ENCODE peak calls at places on chromosome 10, in five cellular contexts. V is H1, G is HepG2, M is NT2/D1, R is GM12878. Y is an unnamed sample.

GRCh38 chr10:131137223-131137622 is 174.3 kb downstream of the TCERG1L start:
- DNase-seq in R (no peak), M (no peak), G (no peak), V (no peak), Y (no peak)

GRCh38 chr10:47164126-47164799 is 135.7 kb upstream of the GDF10 start:
- DNase-seq in M (no peak), R (no peak), V (no peak), G (no peak), Y (no peak)

GRCh38 chr10:69567920-69568319 is 5.3 kb downstream of the NEUROG3 start:
- DNase-seq in M (no peak), G (peak; percentile 6), R (no peak), V (no peak), Y (peak; percentile 50)

GRCh38 chr10:110679633-110680472 is 35.7 kb downstream of the RBM20 start:
- DNase-seq in G (no peak), M (no peak), R (no peak), V (no peak), Y (no peak)

GRCh38 chr10:48659790-48660189 is 24.9 kb upstream of the WDFY4 start:
- DNase-seq in R (no peak), M (no peak), V (no peak), G (no peak), Y (no peak)

GRCh38 chr10:126090911-126091728 is 194.8 kb downstream of the FANK1 start:
- DNase-seq in R (no peak), G (no peak), V (no peak), M (no peak), Y (no peak)

GRCh38 chr10:28118985-28119628 is 120.2 kb upstream of the ODAD2 start:
- DNase-seq in M (no peak), V (no peak), R (no peak), G (no peak), Y (no peak)

GRCh38 chr10:36187382-36188042 is 545.4 kb upstream of the FZD8 start:
- DNase-seq in G (no peak), R (no peak), M (no peak), V (no peak), Y (no peak)

GRCh38 chr10:86188326-86188725 is 178.3 kb downstream of the GRID1 start:
- DNase-seq in G (no peak), R (no peak), M (no peak), V (no peak), Y (no peak)

GRCh38 chr10:72688208-72688651 is 3.7 kb upstream of the MCU start:
- DNase-seq in M (no peak), R (no peak), V (no peak), G (peak; percentile 86), Y (no peak)

GRCh38 chr10:85047170-85047834 is 718.9 kb downstream of the CCSER2 start:
- DNase-seq in M (no peak), V (no peak), G (no peak), R (no peak), Y (no peak)

GRCh38 chr10:5512881-5513698 is 11.7 kb upstream of the CALML3 start:
- DNase-seq in M (no peak), R (no peak), G (no peak), V (no peak), Y (no peak)

GRCh38 chr10:77865585-77866324 is 60.8 kb downstream of the DLG5 start:
- DNase-seq in V (no peak), M (no peak), G (no peak), R (no peak), Y (no peak)

GRCh38 chr10:59012839-59013238 is 163.6 kb upstream of the PHYHIPL start:
- DNase-seq in R (no peak), M (no peak), V (no peak), G (no peak), Y (no peak)

GRCh38 chr10:20004087-20004523 is 187.9 kb downstream of the PLXDC2 start:
- DNase-seq in G (no peak), R (peak; percentile 28), V (no peak), M (no peak), Y (no peak)

GRCh38 chr10:7580520-7580919 is 86.2 kb downstream of the ITIH5 start:
- DNase-seq in G (no peak), R (no peak), V (no peak), M (no peak), Y (no peak)

GRCh38 chr10:30433286-30433778 is 652 bp upstream of the MAP3K8 start:
- DNase-seq in V (no peak), G (peak; percentile 77), R (no peak), M (no peak), Y (peak; percentile 45)

GRCh38 chr10:95395947-95396449 is 105.2 kb upstream of the PDLIM1 start:
- DNase-seq in R (no peak), M (no peak), G (no peak), V (no peak), Y (no peak)

GRCh38 chr10:60734226-60734625 is 44.1 kb upstream of the CDK1 start:
- DNase-seq in M (no peak), V (no peak), G (no peak), R (no peak), Y (no peak)

GRCh38 chr10:60733189-60733815 is 45.0 kb upstream of the CDK1 start:
- DNase-seq in G (no peak), R (no peak), V (no peak), M (no peak), Y (peak; percentile 72)

GRCh38 chr10:60733826-60734225 is 44.5 kb upstream of the CDK1 start:
- DNase-seq in R (no peak), M (no peak), V (no peak), G (no peak), Y (no peak)

GRCh38 chr10:60731134-60731883 is 47.0 kb upstream of the CDK1 start:
- DNase-seq in M (no peak), V (no peak), G (no peak), R (peak; percentile 8), Y (no peak)

DNA sequence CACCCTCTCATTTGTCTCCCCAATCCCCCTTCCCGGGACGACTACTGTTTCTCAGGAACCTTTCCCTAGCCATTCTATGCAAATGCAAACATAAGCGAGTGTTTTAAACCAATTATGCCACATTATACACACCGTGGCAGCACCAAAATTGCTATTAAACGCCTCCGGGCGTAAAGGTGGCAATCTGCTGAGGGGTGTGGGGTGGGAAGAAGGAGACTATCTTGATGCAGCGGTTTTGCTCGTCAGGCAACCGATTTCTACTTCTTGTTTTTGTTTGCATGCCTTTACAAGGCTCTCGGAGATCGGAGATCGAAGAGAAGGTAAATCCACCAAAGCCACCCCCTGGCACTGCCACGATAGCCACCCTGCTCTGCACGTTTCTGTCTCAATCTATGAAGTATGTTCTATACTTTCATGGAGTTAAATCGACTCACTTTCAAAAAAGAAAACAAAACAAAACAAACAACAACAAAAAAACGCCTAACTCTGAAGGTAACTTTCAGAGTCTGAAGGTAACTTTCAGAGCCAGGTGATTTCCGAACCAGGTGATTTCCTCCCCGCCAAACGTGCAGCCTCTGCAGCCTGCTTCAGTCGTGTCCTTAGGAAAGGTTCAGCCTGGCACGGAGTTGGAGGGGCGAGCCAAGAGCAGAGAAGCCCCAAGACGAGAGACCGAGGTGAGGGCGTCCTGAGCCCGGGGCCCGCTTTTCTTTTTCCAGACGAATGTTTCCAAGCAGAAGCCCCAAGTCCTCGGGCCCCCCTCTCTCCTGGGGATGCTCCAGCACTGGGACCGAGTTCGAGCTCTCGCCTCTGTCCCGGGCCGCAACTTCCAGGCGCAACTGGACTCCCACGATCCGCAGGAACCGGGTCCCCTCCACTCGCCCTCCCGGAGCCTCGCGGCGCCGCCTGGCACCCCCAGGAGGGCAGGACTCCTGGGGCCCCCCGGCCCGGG is 45.8 kb upstream of the CDK1 start:
- DNase-seq in M (no peak), V (no peak), R (no peak), G (no peak), Y (peak; percentile 35)
- TF ChIP-seq SUZ12 in M (no peak), V (no peak), R (no peak), G (no peak), Y (no peak)

DNA sequence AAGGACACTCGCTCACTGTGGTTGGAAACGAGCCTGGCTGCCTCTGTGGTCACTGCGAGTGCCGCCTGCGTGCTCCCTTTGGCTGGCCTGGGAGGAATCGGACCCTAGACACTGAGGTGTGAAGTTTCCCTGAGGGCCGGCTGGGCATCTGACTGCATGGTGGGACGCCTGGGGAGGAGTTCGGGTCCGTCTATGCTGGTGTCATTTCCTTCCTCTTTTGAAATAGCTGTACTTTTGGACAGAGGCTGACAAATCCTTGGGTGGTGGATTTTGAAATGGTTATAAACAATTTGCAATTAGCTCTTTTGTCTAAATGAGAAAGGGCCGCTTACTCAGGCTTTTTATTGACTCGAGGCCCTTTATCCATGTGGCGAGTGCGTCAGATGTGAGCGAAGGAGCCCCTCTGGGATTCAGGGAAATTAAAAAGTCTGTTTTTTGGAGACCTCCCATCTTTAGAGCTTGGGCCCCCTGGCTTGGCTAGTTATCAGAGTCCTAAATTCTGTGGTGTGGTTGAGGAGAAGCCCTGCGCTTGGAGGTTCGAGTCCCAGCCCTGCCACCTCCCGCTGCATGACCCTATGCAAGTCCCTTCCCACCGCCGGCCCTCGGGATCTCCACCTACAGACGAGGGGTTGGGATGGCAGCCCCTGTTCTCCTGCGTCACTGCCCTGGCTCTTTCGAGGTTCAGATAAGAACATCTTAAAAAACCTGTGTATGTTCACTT is 147.1 kb downstream of the RGS10 start:
- DNase-seq in M (no peak), R (no peak), G (no peak), V (no peak), Y (no peak)
- TF ChIP-seq SUZ12 in M (no peak), R (no peak), G (no peak), V (no peak), Y (no peak)

DNA sequence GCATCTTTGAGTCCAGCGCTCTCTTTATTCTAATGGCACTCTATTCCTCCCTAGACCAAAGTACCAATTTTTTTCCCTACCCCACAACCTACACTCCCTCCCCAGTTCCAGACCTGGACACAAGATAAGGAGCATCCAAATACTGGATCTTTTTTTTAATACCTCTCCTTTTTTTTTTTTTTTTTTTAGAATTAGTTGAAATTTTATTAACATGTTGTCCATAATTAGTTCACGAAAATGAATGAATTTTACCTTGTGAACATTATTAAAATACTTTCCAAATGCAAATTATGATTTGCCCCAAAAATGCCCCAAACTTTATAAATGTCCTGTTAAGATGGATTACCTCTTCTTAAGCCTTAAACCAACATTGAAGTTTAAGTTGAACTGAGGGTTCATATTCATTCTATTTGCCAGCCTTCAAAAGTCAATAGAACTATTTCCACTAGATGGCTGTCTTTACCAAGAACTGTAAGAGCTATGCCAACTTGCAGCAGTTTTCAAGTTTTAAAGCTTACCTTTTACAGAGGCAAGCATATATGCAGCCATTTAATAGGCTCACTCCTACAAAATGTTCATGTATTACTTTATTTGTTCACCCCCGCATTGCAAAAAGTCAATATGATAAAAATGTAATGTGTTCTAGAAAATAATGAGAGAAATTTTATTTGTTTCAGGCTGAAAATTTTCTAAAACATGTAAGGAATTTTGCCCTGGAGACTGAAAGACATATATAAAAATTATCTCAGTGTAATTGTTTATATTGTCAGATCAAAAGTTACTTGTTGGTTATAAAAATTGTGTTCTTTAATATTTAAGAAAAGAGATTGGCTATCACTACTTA is 39.7 kb upstream of the TNKS2 start:
- DNase-seq in R (peak; percentile 11), G (peak; percentile 72), M (no peak), V (no peak), Y (peak; percentile 21)
- TF ChIP-seq SUZ12 in R (no peak), G (no peak), M (no peak), V (no peak), Y (no peak)

GRCh38 chr10:11109590-11109989 is 91.9 kb downstream of the CELF2 start:
- DNase-seq in M (no peak), V (no peak), G (no peak), R (no peak), Y (no peak)

GRCh38 chr10:11107953-11108352 is 90.3 kb downstream of the CELF2 start:
- DNase-seq in V (no peak), R (no peak), M (no peak), G (no peak), Y (no peak)

GRCh38 chr10:11112718-11113117 is 95.0 kb downstream of the CELF2 start:
- DNase-seq in V (no peak), G (peak; percentile 9), R (no peak), M (no peak), Y (no peak)

GRCh38 chr10:11108356-11108755 is 90.7 kb downstream of the CELF2 start:
- DNase-seq in R (no peak), M (no peak), V (no peak), G (no peak), Y (no peak)

GRCh38 chr10:11110499-11110898 is 92.8 kb downstream of the CELF2 start:
- DNase-seq in G (no peak), M (no peak), R (no peak), V (no peak), Y (no peak)
- TF ChIP-seq SUZ12 in G (no peak), M (no peak), R (no peak), V (no peak), Y (no peak)